ENCODE peak calls at places on chromosomes 12 and 14, in four cellular contexts. R, D, C and Y are unnamed samples.

GRCh38 chr14:67068246-67068645 is 121.0 kb upstream of the GARIN2 start:
- DNase-seq in C (no peak), D (no peak), R (no peak), Y (no peak)

GRCh38 chr12:12786716-12787601 is 1.5 kb downstream of the APOLD1 start:
- DNase-seq in C (peak; percentile 73), R (peak; percentile 76), D (peak; percentile 72), Y (peak; percentile 40)

GRCh38 chr12:66739266-66739665 is 60.4 kb upstream of the GRIP1 start:
- DNase-seq in C (no peak), R (no peak), D (no peak), Y (no peak)

GRCh38 chr12:24997970-24998582 is 49.2 kb upstream of the BCAT1 start:
- DNase-seq in R (no peak), D (no peak), C (no peak), Y (no peak)

GRCh38 chr14:42715316-42715715 is 1108.6 kb downstream of the LRFN5 start:
- DNase-seq in R (no peak), D (no peak), C (no peak), Y (no peak)

GRCh38 chr14:64645220-64645891 is 58.9 kb upstream of the PLEKHG3 start:
- DNase-seq in C (no peak), D (no peak), R (peak; percentile 22), Y (peak; percentile 55)

GRCh38 chr12:38921025-38921677 is 15.8 kb upstream of the CPNE8 start:
- DNase-seq in D (peak; percentile 9), C (no peak), R (peak; percentile 60), Y (peak; percentile 72)

GRCh38 chr12:14696265-14696741 is at the start of gene GUCY2C:
- DNase-seq in D (no peak), C (no peak), R (no peak), Y (no peak)

GRCh38 chr14:97977711-97978261 is 1180.6 kb downstream of the VRK1 start:
- DNase-seq in R (no peak), D (peak; percentile 77), C (no peak), Y (no peak)